ENCODE peak calls at places on chromosomes 4 and X, in six cellular contexts. Q is GM12878, H is K562, J is A549, V is HepG2, I is IMR-90. B is an unnamed sample.
A peak's percentile ranks its signal among the peaks of the same experiment; 100 is the strongest.

GRCh38 chrX:108165349-108166111 is 74.0 kb downstream of the ATG4A start:
- DNase-seq in Q (no peak), H (peak; percentile 43), I (peak; percentile 51), V (peak; percentile 33), J (peak; percentile 54), B (peak; percentile 74)

GRCh38 chr4:103136671-103137445 is 37.2 kb upstream of the BDH2 start:
- DNase-seq in V (no peak), Q (no peak), H (no peak), J (no peak), I (no peak), B (no peak)

GRCh38 chr4:151753056-151753455 is 7.8 kb downstream of the GATB start:
- DNase-seq in I (peak; percentile 38), V (no peak), Q (no peak), J (no peak), H (no peak), B (no peak)

GRCh38 chr4:98929341-98930267 is 671 bp upstream of the EIF4E start:
- DNase-seq in I (peak; percentile 98), H (peak; percentile 89), Q (peak; percentile 78), J (peak; percentile 91), V (peak; percentile 40), B (peak; percentile 45)

GRCh38 chr4:125125256-125125655 is 189.5 kb upstream of the FAT4 start:
- DNase-seq in I (no peak), H (no peak), V (no peak), Q (no peak), J (no peak), B (no peak)

GRCh38 chr4:11424000-11424399 is 4.7 kb downstream of the HS3ST1 start:
- DNase-seq in Q (no peak), V (peak; percentile 39), I (peak; percentile 4), H (peak; percentile 40), J (peak; percentile 28), B (peak; percentile 28)

GRCh38 chrX:96314974-96315373 is 369.7 kb upstream of the DIAPH2 start:
- DNase-seq in J (peak; percentile 23), H (no peak), I (peak; percentile 62), Q (no peak), V (peak; percentile 0), B (no peak)

GRCh38 chr4:27011401-27011800 is 150.8 kb downstream of the STIM2 start:
- DNase-seq in J (no peak), I (no peak), Q (no peak), H (no peak), V (no peak), B (no peak)

GRCh38 chrX:116526010-116526409 is 63.2 kb upstream of the CT83 start:
- DNase-seq in H (no peak), Q (no peak), I (no peak), J (no peak), V (no peak), B (no peak)

GRCh38 chr4:3290476-3290875 is 2.3 kb upstream of the RGS12 start:
- DNase-seq in I (no peak), H (no peak), V (no peak), Q (no peak), J (no peak), B (no peak)
- TF ChIP-seq BHLHE40 in I (no peak), H (no peak), V (no peak), Q (no peak), J (no peak), B (no peak)

DNA sequence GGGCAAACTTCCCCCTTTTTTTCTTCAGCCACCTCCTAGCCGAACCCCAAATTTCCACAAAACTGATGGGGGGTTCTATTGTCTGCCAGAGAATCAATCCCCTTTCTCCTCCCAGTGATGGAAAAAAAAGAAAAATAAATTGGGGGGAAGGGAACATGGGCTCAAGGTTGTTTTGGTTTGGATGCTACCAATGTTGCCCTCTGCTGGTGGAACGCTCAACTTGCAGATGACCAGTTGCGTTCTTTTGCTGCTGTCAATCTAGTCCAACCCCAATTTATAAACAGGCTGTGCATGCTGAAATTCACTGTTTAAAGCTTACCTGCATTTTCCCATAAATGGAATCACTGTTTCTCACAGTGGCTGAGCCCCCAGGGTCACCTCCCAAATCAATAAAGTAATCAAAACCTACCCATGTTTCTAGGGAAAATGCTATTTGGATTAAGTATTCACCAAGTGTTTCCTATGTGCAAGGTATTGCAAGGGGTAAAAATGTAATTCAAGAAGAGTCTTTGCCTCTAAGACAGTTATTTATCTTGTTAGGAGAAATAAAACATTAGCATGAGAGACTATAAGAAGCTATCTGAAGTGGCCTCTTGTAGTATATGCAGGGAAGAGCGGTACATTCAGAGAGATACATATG is 116.7 kb upstream of the TMEM164 start:
- DNase-seq in H (peak; percentile 73), I (peak; percentile 63), Q (no peak), V (peak; percentile 31), J (peak; percentile 57), B (peak; percentile 78)
- TF ChIP-seq BHLHE40 in H (no peak), I (no peak), Q (no peak), V (no peak), J (no peak), B (no peak)

GRCh38 chrX:103849558-103849957 is 17.5 kb upstream of the RAB9B start:
- DNase-seq in V (no peak), Q (no peak), H (no peak), I (no peak), J (no peak), B (no peak)

GRCh38 chrX:103846395-103846794 is 14.3 kb upstream of the RAB9B start:
- DNase-seq in V (no peak), J (no peak), I (peak; percentile 17), Q (no peak), H (no peak), B (no peak)

GRCh38 chrX:103839404-103839803 is 7.3 kb upstream of the RAB9B start:
- DNase-seq in I (no peak), V (no peak), H (no peak), Q (no peak), J (no peak), B (no peak)

GRCh38 chrX:103847174-103847870 is 15.3 kb upstream of the RAB9B start:
- DNase-seq in J (no peak), V (no peak), H (no peak), Q (no peak), I (peak; percentile 26), B (no peak)

GRCh38 chrX:103845165-103845653 is 13.2 kb upstream of the RAB9B start:
- DNase-seq in Q (peak; percentile 33), J (peak; percentile 64), V (peak; percentile 10), I (peak; percentile 78), H (peak; percentile 54), B (peak; percentile 85)
- TF ChIP-seq BHLHE40 in Q (no peak), J (no peak), V (no peak), I (no peak), H (no peak), B (no peak)

DNA sequence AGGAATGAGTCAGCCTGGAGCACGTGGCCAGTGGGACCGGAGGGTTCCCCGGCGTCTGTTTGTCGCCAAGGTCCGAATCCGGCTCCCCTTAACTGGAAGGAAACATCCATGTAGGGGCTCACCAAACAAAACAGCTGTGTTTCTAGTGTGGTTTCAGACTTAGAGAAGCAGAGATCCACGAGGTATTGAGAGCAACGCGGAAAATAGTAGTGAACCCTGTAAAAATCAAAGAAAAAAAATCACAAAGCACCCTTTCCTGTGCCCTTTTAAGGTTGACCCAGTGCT is 38.3 kb downstream of the ERVMER34-1 start:
- DNase-seq in J (no peak), I (no peak), Q (no peak), V (no peak), H (no peak), B (no peak)
- TF ChIP-seq BHLHE40 in J (no peak), I (no peak), Q (peak; percentile 66), V (peak; percentile 70), H (no peak), B (no peak)

DNA sequence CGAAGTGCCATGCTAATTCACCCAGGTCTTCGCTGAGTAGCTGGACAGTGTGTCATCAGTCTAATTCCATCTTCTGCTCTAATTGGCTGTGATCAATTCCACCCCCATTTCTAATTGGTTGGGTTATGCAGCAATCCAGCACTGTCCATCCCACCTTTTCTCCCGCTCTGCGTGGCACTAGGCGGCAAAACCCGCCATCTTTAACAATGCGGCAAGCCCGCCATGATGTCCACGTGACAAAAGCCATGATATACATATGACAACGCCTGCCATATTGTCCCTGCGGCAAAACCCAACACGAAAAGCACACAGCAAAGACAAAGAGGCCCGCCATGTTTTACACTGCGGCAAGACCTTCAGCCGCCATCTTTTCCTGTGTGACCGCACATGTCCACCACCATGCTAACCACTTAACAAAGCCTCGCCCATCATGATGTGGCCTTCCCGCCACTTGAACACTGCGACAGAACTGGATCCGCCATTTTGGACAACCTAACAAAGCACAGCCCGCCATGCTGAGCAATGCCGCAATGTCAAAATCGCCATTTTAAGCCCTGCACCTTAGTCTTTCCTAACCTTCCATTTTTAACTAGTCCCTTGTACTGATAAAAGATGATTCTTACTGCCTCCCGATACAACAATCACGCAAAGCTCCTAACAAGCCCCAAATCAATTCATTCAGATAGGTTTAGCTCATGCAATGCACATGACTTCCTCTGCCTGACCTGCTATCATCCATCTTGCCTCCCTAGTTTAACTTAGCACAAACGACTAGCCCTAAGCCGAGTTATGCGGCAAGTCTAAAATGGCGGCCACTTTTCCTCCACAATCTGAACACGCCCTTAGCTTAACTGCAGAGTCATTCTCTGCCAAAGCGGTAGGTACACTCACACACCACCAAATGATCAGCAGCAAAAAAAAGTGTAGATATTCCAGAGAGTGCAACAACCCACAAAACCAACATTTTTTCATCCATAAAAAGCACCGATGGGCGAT is 288.3 kb downstream of the CHIC1 start:
- DNase-seq in Q (peak; percentile 90), J (no peak), H (peak; percentile 87), V (no peak), I (peak; percentile 96), B (peak; percentile 33)
- TF ChIP-seq BHLHE40 in Q (peak; percentile 72), J (no peak), H (peak; percentile 71), V (no peak), I (peak; percentile 67), B (peak; percentile 52)

GRCh38 chr4:22987861-22988260 is 295.1 kb downstream of the GBA3 start:
- DNase-seq in Q (no peak), V (no peak), I (peak; percentile 34), J (peak; percentile 14), H (no peak), B (no peak)
- TF ChIP-seq BHLHE40 in Q (no peak), V (no peak), I (no peak), J (no peak), H (no peak), B (no peak)

GRCh38 chrX:140572724-140573123 is 67.9 kb upstream of the SOX3 start:
- DNase-seq in I (peak; percentile 34), Q (peak; percentile 3), J (peak; percentile 51), H (peak; percentile 14), V (peak; percentile 7), B (peak; percentile 59)
- TF ChIP-seq BHLHE40 in I (no peak), Q (no peak), J (no peak), H (no peak), V (no peak), B (no peak)

GRCh38 chr4:108533876-108534275 is 86.5 kb upstream of the RPL34 start:
- DNase-seq in V (no peak), J (no peak), H (no peak), I (no peak), Q (no peak), B (no peak)
- TF ChIP-seq BHLHE40 in V (no peak), J (no peak), H (no peak), I (no peak), Q (no peak), B (no peak)

B was measured in HEK293T.